ENCODE peak calls at places on chromosomes 13 and 19, in seven cellular contexts. T is sciatic nerve; W is vagina; Q is stimulated activated CD4-positive, alpha-beta T cell treated with anti-CD3 and anti-CD28 coated beads, Interleukin-2, amount 100 ng/mL, for 4 hours; N is bronchial epithelial cell; X is mesenchymal stem cell; F is nucleus accumbens. E is an unnamed sample.

GRCh38 chr13:111964411-111965035 is 102.4 kb upstream of the SOX1 start:
- DNase-seq in X (no peak), Q (no peak), W (no peak), F (no peak), T (no peak), N (no peak), E (no peak)

GRCh38 chr19:48461982-48462655 is 6.7 kb downstream of the KCNJ14 start:
- DNase-seq in Q (no peak), T (no peak), N (no peak), F (no peak), X (no peak), W (no peak), E (no peak)

GRCh38 chr13:75558130-75558840 is 8.7 kb downstream of the UCHL3 start:
- DNase-seq in N (no peak), F (no peak), X (no peak), T (no peak), Q (no peak), W (no peak), E (no peak)

GRCh38 chr19:40056505-40056904 is 474 bp upstream of the ZNF780B start:
- DNase-seq in F (no peak), X (no peak), T (no peak), N (peak), W (no peak), Q (no peak), E (no peak)

GRCh38 chr19:6023085-6023682 is 45.2 kb upstream of the RANBP3 start:
- DNase-seq in W (no peak), Q (no peak), T (no peak), N (peak), X (peak), F (no peak), E (peak)

GRCh38 chr13:76854894-76855293 is 31.3 kb downstream of the KCTD12 start:
- DNase-seq in W (no peak), F (no peak), N (peak), X (peak), T (no peak), Q (no peak), E (no peak)

GRCh38 chr19:49106648-49107135 is 7.5 kb upstream of the LIN7B start:
- DNase-seq in N (peak), X (peak), F (no peak), Q (peak), W (no peak), T (peak), E (no peak)

GRCh38 chr13:42990991-42991891 is 800 bp downstream of the EPSTI1 start:
- DNase-seq in F (no peak), T (no peak), X (no peak), W (no peak), Q (no peak), N (no peak), E (no peak)

GRCh38 chr13:97125051-97125809 is 96.9 kb upstream of the MBNL2 start:
- DNase-seq in N (peak), T (no peak), Q (no peak), W (no peak), X (peak), F (no peak), E (no peak)

GRCh38 chr19:50486823-50487515 is 10.3 kb upstream of the GARIN5A start:
- DNase-seq in T (no peak), F (no peak), W (no peak), Q (peak), N (peak), X (peak), E (peak)

GRCh38 chr19:1523412-1524205 is at the start of gene PLK5:
- DNase-seq in X (no peak), W (no peak), F (no peak), Q (no peak), T (no peak), N (no peak), E (no peak)

GRCh38 chr19:29682236-29682895 is 17.1 kb downstream of the PLEKHF1 start:
- DNase-seq in Q (no peak), X (no peak), T (no peak), F (no peak), N (no peak), W (no peak), E (peak)

GRCh38 chr13:94305934-94306333 is 173.5 kb downstream of the DCT start:
- DNase-seq in F (no peak), Q (no peak), X (peak), N (no peak), W (no peak), T (no peak), E (no peak)

GRCh38 chr13:73466561-73466960 is 407.8 kb downstream of the KLF5 start:
- DNase-seq in W (no peak), Q (no peak), F (no peak), X (no peak), N (no peak), T (no peak), E (no peak)

GRCh38 chr13:30125422-30126073 is 181.8 kb downstream of the KATNAL1 start:
- DNase-seq in W (no peak), Q (no peak), F (no peak), N (peak), T (no peak), X (peak), E (no peak)

E was measured in posterior vena cava.